ENCODE peak calls at places on chromosomes 3 and 15, in six cellular contexts. H is activated CD4-positive, alpha-beta memory T cell treated with anti-CD3 and anti-CD28 coated beads, Interleukin-2, amount 10 ng/mL, durations not matched to agents 7 days and 5 days; S is type B pancreatic cell; V is cardiac muscle cell; F is stimulated activated CD4-positive, alpha-beta T cell treated with anti-CD3 and anti-CD28 coated beads, Interleukin-1b, Interleukin-23, amount 100 ng/mL, for 4 hours; E is CD4-positive, alpha-beta memory T cell. P is an unnamed sample.

GRCh38 chr15:41323611-41324010 is 8.8 kb downstream of the OIP5 start:
- DNase-seq in H (no peak), E (no peak), F (no peak), S (no peak), V (no peak), P (no peak)

GRCh38 chr3:172246107-172246870 is 202.0 kb downstream of the GHSR start:
- DNase-seq in F (no peak), V (no peak), S (no peak), H (no peak), E (no peak), P (no peak)

GRCh38 chr3:154182322-154182922 is 61.2 kb downstream of the ARHGEF26 start:
- DNase-seq in E (no peak), H (no peak), S (no peak), V (no peak), F (no peak), P (no peak)

GRCh38 chr15:74297867-74298266 is 61.7 kb downstream of the CCDC33 start:
- DNase-seq in E (no peak), S (no peak), F (no peak), H (no peak), V (no peak), P (no peak)

GRCh38 chr3:61650276-61650675 is 88.9 kb downstream of the PTPRG start:
- DNase-seq in S (no peak), E (no peak), V (peak; percentile 97), H (no peak), F (no peak), P (no peak)

GRCh38 chr3:23202203-23202920 is 765 bp upstream of the UBE2E2 start:
- DNase-seq in S (no peak), V (peak; percentile 41), F (no peak), E (peak; percentile 43), H (no peak), P (no peak)

GRCh38 chr15:57256941-57257340 is 119.4 kb upstream of the CGNL1 start:
- DNase-seq in E (no peak), F (no peak), H (no peak), S (no peak), V (no peak), P (no peak)

GRCh38 chr15:47674576-47675232 is 42.6 kb upstream of the SEMA6D start:
- DNase-seq in V (no peak), H (no peak), E (no peak), F (no peak), S (no peak), P (no peak)

P was measured in DMS79 treated with DMSO at 0.1 percent for 48 hours.